ENCODE peak calls at places on chromosome 21, in nine cellular contexts. One of them, this sample, is unnamed.

GRCh38 chr21:32193066-32193465 is 85.8 kb downstream of the MIS18A start:
- DNase-seq in AML-193: no peak
- DNase-seq in right lobe of liver: no peak
- DNase-seq in AG08396: no peak
- DNase-seq in nucleus accumbens: no peak
- DNase-seq in HTR-8/SVneo: no peak
- DNase-seq in A549: no peak
- DNase-seq in M059J: no peak
- DNase-seq in NCI-H774: no peak
- DNase-seq in this sample: no peak

GRCh38 chr21:45294509-45295291 is 7.0 kb upstream of the POFUT2 start:
- DNase-seq in AML-193: no peak
- DNase-seq in right lobe of liver: peak
- DNase-seq in AG08396: peak
- DNase-seq in nucleus accumbens: no peak
- DNase-seq in HTR-8/SVneo: peak
- DNase-seq in A549: no peak
- DNase-seq in M059J: peak
- DNase-seq in NCI-H774: no peak
- DNase-seq in this sample: peak

GRCh38 chr21:29145837-29146453 is 15.5 kb downstream of the MAP3K7CL start:
- DNase-seq in AML-193: no peak
- DNase-seq in right lobe of liver: no peak
- DNase-seq in AG08396: no peak
- DNase-seq in nucleus accumbens: no peak
- DNase-seq in HTR-8/SVneo: no peak
- DNase-seq in A549: no peak
- DNase-seq in M059J: no peak
- DNase-seq in NCI-H774: no peak
- DNase-seq in this sample: no peak

GRCh38 chr21:46557469-46557868 is 47.4 kb downstream of the S100B start:
- DNase-seq in AML-193: no peak
- DNase-seq in right lobe of liver: no peak
- DNase-seq in AG08396: no peak
- DNase-seq in nucleus accumbens: no peak
- DNase-seq in HTR-8/SVneo: no peak
- DNase-seq in A549: no peak
- DNase-seq in M059J: no peak
- DNase-seq in NCI-H774: no peak
- DNase-seq in this sample: no peak

GRCh38 chr21:15604424-15604823 is 125.4 kb upstream of the USP25 start:
- DNase-seq in AML-193: no peak
- DNase-seq in right lobe of liver: no peak
- DNase-seq in AG08396: peak
- DNase-seq in nucleus accumbens: no peak
- DNase-seq in HTR-8/SVneo: peak
- DNase-seq in A549: no peak
- DNase-seq in M059J: peak
- DNase-seq in NCI-H774: no peak
- DNase-seq in this sample: peak

GRCh38 chr21:15208787-15209186 is 144.0 kb upstream of the NRIP1 start:
- DNase-seq in AML-193: no peak
- DNase-seq in right lobe of liver: no peak
- DNase-seq in AG08396: no peak
- DNase-seq in nucleus accumbens: no peak
- DNase-seq in HTR-8/SVneo: no peak
- DNase-seq in A549: no peak
- DNase-seq in M059J: peak
- DNase-seq in NCI-H774: no peak
- DNase-seq in this sample: no peak

GRCh38 chr21:27061783-27062182 is 94.9 kb upstream of the ADAMTS5 start:
- DNase-seq in AML-193: no peak
- DNase-seq in right lobe of liver: no peak
- DNase-seq in AG08396: no peak
- DNase-seq in nucleus accumbens: no peak
- DNase-seq in HTR-8/SVneo: no peak
- DNase-seq in A549: no peak
- DNase-seq in M059J: no peak
- DNase-seq in NCI-H774: no peak
- DNase-seq in this sample: no peak

GRCh38 chr21:27085387-27085786 is 118.5 kb upstream of the ADAMTS5 start:
- DNase-seq in AML-193: no peak
- DNase-seq in right lobe of liver: no peak
- DNase-seq in AG08396: no peak
- DNase-seq in nucleus accumbens: no peak
- DNase-seq in HTR-8/SVneo: no peak
- DNase-seq in A549: no peak
- DNase-seq in M059J: no peak
- DNase-seq in NCI-H774: no peak
- DNase-seq in this sample: no peak

This sample was measured in astrocyte.